ENCODE peak calls at places on chromosomes 7 and 10, in nine cellular contexts. U is cardiac septum; P is CD8-positive, alpha-beta T cell; X is fibroblast of villous mesenchyme; D is OCI-LY7; R is iris pigment epithelial cell; G is stimulated activated CD8-positive, alpha-beta memory T cell treated with anti-CD3 and anti-CD28 coated beads, Interleukin-12 subunit alpha, Interleukin-12 subunit beta, amount 100 ng/mL, for 4 hours; T is AG09319; L is upper lobe of left lung. E is an unnamed sample.

GRCh38 chr10:30719832-30720231 is 90.3 kb upstream of the LYZL2 start:
- DNase-seq in U (no peak), P (no peak), X (no peak), D (no peak), R (no peak), G (no peak), T (no peak), L (no peak), E (no peak)

GRCh38 chr7:99193527-99194214 is 14.2 kb downstream of the KPNA7 start:
- DNase-seq in U (peak), P (no peak), X (peak), D (no peak), R (peak), G (no peak), T (peak), L (no peak), E (no peak)

GRCh38 chr10:119404719-119405504 is 137.6 kb downstream of the RGS10 start:
- DNase-seq in U (no peak), P (no peak), X (no peak), D (no peak), R (no peak), G (no peak), T (no peak), L (no peak), E (peak)

GRCh38 chr10:50552771-50553535 is 70.8 kb downstream of the SGMS1 start:
- DNase-seq in U (no peak), P (peak), X (peak), D (peak), R (peak), G (no peak), T (no peak), L (peak), E (peak)

GRCh38 chr7:1247527-1248041 is 14.9 kb downstream of the UNCX start:
- DNase-seq in U (no peak), P (peak), X (no peak), D (no peak), R (no peak), G (no peak), T (no peak), L (no peak), E (no peak)

GRCh38 chr10:98173258-98173657 is 38.8 kb downstream of the R3HCC1L start:
- DNase-seq in U (no peak), P (no peak), X (no peak), D (no peak), R (no peak), G (no peak), T (no peak), L (no peak), E (no peak)

GRCh38 chr10:86387221-86387794 is 20.7 kb upstream of the GRID1 start:
- DNase-seq in U (no peak), P (no peak), X (no peak), D (no peak), R (no peak), G (no peak), T (no peak), L (no peak), E (peak)

GRCh38 chr7:149716007-149716931 is 57.1 kb downstream of the ZNF467 start:
- DNase-seq in U (no peak), P (no peak), X (no peak), D (no peak), R (no peak), G (no peak), T (no peak), L (peak), E (no peak)

GRCh38 chr7:2173184-2173827 is 59.4 kb downstream of the MAD1L1 start:
- DNase-seq in U (peak), P (no peak), X (no peak), D (no peak), R (no peak), G (no peak), T (no peak), L (no peak), E (peak)

GRCh38 chr7:100221767-100222444 is 2.2 kb downstream of the PVRIG start:
- DNase-seq in U (no peak), P (peak), X (no peak), D (peak), R (no peak), G (no peak), T (no peak), L (no peak), E (no peak)

GRCh38 chr7:141700291-141700847 is 1.6 kb downstream of the DENND11 start:
- DNase-seq in U (no peak), P (no peak), X (no peak), D (no peak), R (no peak), G (no peak), T (no peak), L (no peak), E (no peak)

GRCh38 chr7:78760620-78761355 is 692.7 kb downstream of the MAGI2 start:
- DNase-seq in U (no peak), P (no peak), X (no peak), D (no peak), R (no peak), G (no peak), T (no peak), L (no peak), E (no peak)

GRCh38 chr10:71309919-71310318 is 9.1 kb upstream of the SLC29A3 start:
- DNase-seq in U (no peak), P (no peak), X (no peak), D (peak), R (no peak), G (no peak), T (no peak), L (no peak), E (peak)

E was measured in Kasumi-1.